ENCODE peak calls at places on chromosomes 4 and X, in ten cellular contexts. P, Z, C, H, M, J, S, G, Y and A are unnamed samples.

GRCh38 chrX:110146521-110146920 is 143.6 kb downstream of the TMEM164 start:
- DNase-seq in P (peak; percentile 73), Z (peak; percentile 28), C (peak; percentile 3), H (peak; percentile 51), M (peak; percentile 8), J (peak; percentile 37), S (no peak), G (peak; percentile 53), Y (no peak), A (peak; percentile 36)

GRCh38 chr4:184157322-184157721 is 60.4 kb downstream of the ENPP6 start:
- DNase-seq in P (no peak), Z (no peak), C (no peak), H (no peak), M (no peak), J (no peak), S (no peak), G (no peak), Y (no peak), A (no peak)

GRCh38 chr4:120007171-120007894 is 59.3 kb downstream of the MAD2L1 start:
- DNase-seq in P (no peak), Z (no peak), C (no peak), H (peak; percentile 83), M (no peak), J (no peak), S (no peak), G (no peak), Y (no peak), A (no peak)

GRCh38 chrX:69028006-69028760 is 137.1 kb downstream of the PJA1 start:
- DNase-seq in P (no peak), Z (no peak), C (no peak), H (no peak), M (no peak), J (no peak), S (no peak), G (no peak), Y (no peak), A (no peak)

GRCh38 chr4:20395160-20395773 is 143.6 kb downstream of the SLIT2 start:
- DNase-seq in P (peak; percentile 26), Z (no peak), C (peak; percentile 15), H (peak; percentile 47), M (peak; percentile 37), J (peak; percentile 17), S (no peak), G (peak; percentile 59), Y (no peak), A (no peak)

GRCh38 chrX:132412208-132412607 is 76.6 kb downstream of the MBNL3 start:
- DNase-seq in P (no peak), Z (no peak), C (no peak), H (no peak), M (no peak), J (no peak), S (no peak), G (no peak), Y (no peak), A (no peak)

GRCh38 chrX:9396930-9397329 is 67.9 kb upstream of the TBL1X start:
- DNase-seq in P (no peak), Z (peak; percentile 54), C (no peak), H (no peak), M (no peak), J (no peak), S (no peak), G (no peak), Y (no peak), A (no peak)

GRCh38 chr4:89640620-89641366 is 196.2 kb downstream of the SNCA start:
- DNase-seq in P (peak; percentile 31), Z (peak; percentile 3), C (no peak), H (peak; percentile 49), M (peak; percentile 68), J (peak; percentile 25), S (no peak), G (peak; percentile 74), Y (peak; percentile 65), A (no peak)